ENCODE peak calls at places on chromosome 21, in six cellular contexts. One of them, this sample, is unnamed.

GRCh38 chr21:37829447-37829846 is 86.8 kb downstream of the KCNJ6 start:
- DNase-seq in stromal cell of bone marrow: peak
- DNase-seq in stimulated activated naive CD4-positive, alpha-beta T cell: no peak
- DNase-seq in activated T-helper 9 cell treated with anti-CD3 and anti-CD28 coated beads, Interleukin-2, amount 50 U/mL, for 16 hours: no peak
- DNase-seq in SK-N-SH: no peak
- DNase-seq in central memory CD4-positive, alpha-beta T cell: no peak
- DNase-seq in this sample: peak

GRCh38 chr21:45818276-45818903 is 163.2 kb upstream of the COL6A1 start:
- DNase-seq in stromal cell of bone marrow: peak
- DNase-seq in stimulated activated naive CD4-positive, alpha-beta T cell: no peak
- DNase-seq in activated T-helper 9 cell treated with anti-CD3 and anti-CD28 coated beads, Interleukin-2, amount 50 U/mL, for 16 hours: no peak
- DNase-seq in SK-N-SH: no peak
- DNase-seq in central memory CD4-positive, alpha-beta T cell: no peak
- DNase-seq in this sample: peak

GRCh38 chr21:46018615-46019014 is 37.0 kb downstream of the COL6A1 start:
- DNase-seq in stromal cell of bone marrow: no peak
- DNase-seq in stimulated activated naive CD4-positive, alpha-beta T cell: no peak
- DNase-seq in activated T-helper 9 cell treated with anti-CD3 and anti-CD28 coated beads, Interleukin-2, amount 50 U/mL, for 16 hours: no peak
- DNase-seq in SK-N-SH: no peak
- DNase-seq in central memory CD4-positive, alpha-beta T cell: no peak
- DNase-seq in this sample: peak

GRCh38 chr21:42980312-42980958 is 6.1 kb downstream of the PKNOX1 start:
- DNase-seq in stromal cell of bone marrow: no peak
- DNase-seq in stimulated activated naive CD4-positive, alpha-beta T cell: no peak
- DNase-seq in activated T-helper 9 cell treated with anti-CD3 and anti-CD28 coated beads, Interleukin-2, amount 50 U/mL, for 16 hours: no peak
- DNase-seq in SK-N-SH: no peak
- DNase-seq in central memory CD4-positive, alpha-beta T cell: no peak
- DNase-seq in this sample: no peak

GRCh38 chr21:43367859-43368258 is 59.1 kb downstream of the SIK1 start:
- DNase-seq in stromal cell of bone marrow: no peak
- DNase-seq in stimulated activated naive CD4-positive, alpha-beta T cell: no peak
- DNase-seq in activated T-helper 9 cell treated with anti-CD3 and anti-CD28 coated beads, Interleukin-2, amount 50 U/mL, for 16 hours: no peak
- DNase-seq in SK-N-SH: no peak
- DNase-seq in central memory CD4-positive, alpha-beta T cell: no peak
- DNase-seq in this sample: no peak

GRCh38 chr21:33680870-33681269 is 38.6 kb downstream of the ITSN1 start:
- DNase-seq in stromal cell of bone marrow: no peak
- DNase-seq in stimulated activated naive CD4-positive, alpha-beta T cell: no peak
- DNase-seq in activated T-helper 9 cell treated with anti-CD3 and anti-CD28 coated beads, Interleukin-2, amount 50 U/mL, for 16 hours: no peak
- DNase-seq in SK-N-SH: no peak
- DNase-seq in central memory CD4-positive, alpha-beta T cell: no peak
- DNase-seq in this sample: no peak

GRCh38 chr21:38712076-38712475 is 93.7 kb upstream of the ETS2 start:
- DNase-seq in stromal cell of bone marrow: peak
- DNase-seq in stimulated activated naive CD4-positive, alpha-beta T cell: no peak
- DNase-seq in activated T-helper 9 cell treated with anti-CD3 and anti-CD28 coated beads, Interleukin-2, amount 50 U/mL, for 16 hours: no peak
- DNase-seq in SK-N-SH: peak
- DNase-seq in central memory CD4-positive, alpha-beta T cell: no peak
- DNase-seq in this sample: peak

GRCh38 chr21:29145354-29145782 is 14.9 kb downstream of the MAP3K7CL start:
- DNase-seq in stromal cell of bone marrow: peak
- DNase-seq in stimulated activated naive CD4-positive, alpha-beta T cell: peak
- DNase-seq in activated T-helper 9 cell treated with anti-CD3 and anti-CD28 coated beads, Interleukin-2, amount 50 U/mL, for 16 hours: no peak
- DNase-seq in SK-N-SH: no peak
- DNase-seq in central memory CD4-positive, alpha-beta T cell: no peak
- DNase-seq in this sample: no peak

GRCh38 chr21:33510826-33511225 is 19.3 kb upstream of the DNAJC28 start:
- DNase-seq in stromal cell of bone marrow: no peak
- DNase-seq in stimulated activated naive CD4-positive, alpha-beta T cell: no peak
- DNase-seq in activated T-helper 9 cell treated with anti-CD3 and anti-CD28 coated beads, Interleukin-2, amount 50 U/mL, for 16 hours: no peak
- DNase-seq in SK-N-SH: no peak
- DNase-seq in central memory CD4-positive, alpha-beta T cell: no peak
- DNase-seq in this sample: no peak

GRCh38 chr21:22421416-22422190 is 1423.4 kb downstream of the NCAM2 start:
- DNase-seq in stromal cell of bone marrow: no peak
- DNase-seq in stimulated activated naive CD4-positive, alpha-beta T cell: peak
- DNase-seq in activated T-helper 9 cell treated with anti-CD3 and anti-CD28 coated beads, Interleukin-2, amount 50 U/mL, for 16 hours: no peak
- DNase-seq in SK-N-SH: no peak
- DNase-seq in central memory CD4-positive, alpha-beta T cell: peak
- DNase-seq in this sample: peak

GRCh38 chr21:45551316-45551715 is 9.1 kb upstream of the SLC19A1 start:
- DNase-seq in stromal cell of bone marrow: peak
- DNase-seq in stimulated activated naive CD4-positive, alpha-beta T cell: no peak
- DNase-seq in activated T-helper 9 cell treated with anti-CD3 and anti-CD28 coated beads, Interleukin-2, amount 50 U/mL, for 16 hours: no peak
- DNase-seq in SK-N-SH: no peak
- DNase-seq in central memory CD4-positive, alpha-beta T cell: peak
- DNase-seq in this sample: peak

GRCh38 chr21:35509004-35509704 is 460.1 kb upstream of the RUNX1 start:
- DNase-seq in stromal cell of bone marrow: no peak
- DNase-seq in stimulated activated naive CD4-positive, alpha-beta T cell: peak
- DNase-seq in activated T-helper 9 cell treated with anti-CD3 and anti-CD28 coated beads, Interleukin-2, amount 50 U/mL, for 16 hours: no peak
- DNase-seq in SK-N-SH: no peak
- DNase-seq in central memory CD4-positive, alpha-beta T cell: no peak
- DNase-seq in this sample: peak

GRCh38 chr21:42562816-42563215 is 49.2 kb downstream of the SLC37A1 start:
- DNase-seq in stromal cell of bone marrow: no peak
- DNase-seq in stimulated activated naive CD4-positive, alpha-beta T cell: no peak
- DNase-seq in activated T-helper 9 cell treated with anti-CD3 and anti-CD28 coated beads, Interleukin-2, amount 50 U/mL, for 16 hours: no peak
- DNase-seq in SK-N-SH: no peak
- DNase-seq in central memory CD4-positive, alpha-beta T cell: no peak
- DNase-seq in this sample: no peak

GRCh38 chr21:44670642-44671432 is 4.1 kb upstream of the KRTAP12-2 start:
- DNase-seq in stromal cell of bone marrow: no peak
- DNase-seq in stimulated activated naive CD4-positive, alpha-beta T cell: no peak
- DNase-seq in activated T-helper 9 cell treated with anti-CD3 and anti-CD28 coated beads, Interleukin-2, amount 50 U/mL, for 16 hours: no peak
- DNase-seq in SK-N-SH: no peak
- DNase-seq in central memory CD4-positive, alpha-beta T cell: no peak
- DNase-seq in this sample: no peak

GRCh38 chr21:29334717-29335428 is 36.2 kb downstream of the BACH1 start:
- DNase-seq in stromal cell of bone marrow: peak
- DNase-seq in stimulated activated naive CD4-positive, alpha-beta T cell: no peak
- DNase-seq in activated T-helper 9 cell treated with anti-CD3 and anti-CD28 coated beads, Interleukin-2, amount 50 U/mL, for 16 hours: no peak
- DNase-seq in SK-N-SH: no peak
- DNase-seq in central memory CD4-positive, alpha-beta T cell: no peak
- DNase-seq in this sample: peak

GRCh38 chr21:15084668-15085067 is 19.9 kb upstream of the NRIP1 start:
- DNase-seq in stromal cell of bone marrow: no peak
- DNase-seq in stimulated activated naive CD4-positive, alpha-beta T cell: no peak
- DNase-seq in activated T-helper 9 cell treated with anti-CD3 and anti-CD28 coated beads, Interleukin-2, amount 50 U/mL, for 16 hours: no peak
- DNase-seq in SK-N-SH: no peak
- DNase-seq in central memory CD4-positive, alpha-beta T cell: no peak
- DNase-seq in this sample: no peak